ENCODE peak calls at places on chromosomes 11 and 22, in five cellular contexts. H is AG04450, I is brain microvascular endothelial cell, R is fibroblast of villous mesenchyme, U is fibroblast of lung. N is an unnamed sample.

GRCh38 chr22:32562916-32563315 is 88.3 kb downstream of the FBXO7 start:
- DNase-seq in H (no peak), I (no peak), R (no peak), U (peak), N (peak)

GRCh38 chr11:27938011-27938410 is 169.9 kb downstream of the KIF18A start:
- DNase-seq in H (no peak), I (peak), R (peak), U (peak), N (no peak)

GRCh38 chr11:26700536-26701235 is 21.2 kb downstream of the SLC5A12 start:
- DNase-seq in H (no peak), I (no peak), R (no peak), U (no peak), N (no peak)

GRCh38 chr11:86473991-86474833 is 99.5 kb downstream of the CCDC81 start:
- DNase-seq in H (no peak), I (no peak), R (no peak), U (peak), N (no peak)

GRCh38 chr11:107711861-107712260 is at the start of gene SLN:
- DNase-seq in H (no peak), I (no peak), R (no peak), U (no peak), N (no peak)

GRCh38 chr11:65400295-65401072 is 14.0 kb downstream of the FRMD8 start:
- DNase-seq in H (no peak), I (no peak), R (no peak), U (no peak), N (no peak)

GRCh38 chr11:23391031-23391430 is 530.8 kb upstream of the CCDC179 start:
- DNase-seq in H (no peak), I (no peak), R (no peak), U (no peak), N (no peak)

GRCh38 chr11:13448876-13449275 is 14.1 kb downstream of the BTBD10 start:
- DNase-seq in H (no peak), I (no peak), R (peak), U (peak), N (no peak)

GRCh38 chr11:70398834-70399680 is 728 bp downstream of the CTTN start:
- DNase-seq in H (no peak), I (no peak), R (no peak), U (no peak), N (no peak)

GRCh38 chr11:17752144-17752543 is 17.6 kb downstream of the KCNC1 start:
- DNase-seq in H (no peak), I (no peak), R (no peak), U (no peak), N (no peak)

GRCh38 chr22:26016916-26017315 is 152.3 kb upstream of the SEZ6L start:
- DNase-seq in H (no peak), I (no peak), R (no peak), U (no peak), N (no peak)

GRCh38 chr11:62464655-62465054 is 45.8 kb downstream of the SCGB1A1 start:
- DNase-seq in H (no peak), I (no peak), R (no peak), U (no peak), N (no peak)

GRCh38 chr11:119178166-119178680 is 7.1 kb upstream of the NHERF4 start:
- DNase-seq in H (no peak), I (no peak), R (no peak), U (no peak), N (no peak)

GRCh38 chr22:42803454-42803853 is 53.6 kb downstream of the ARFGAP3 start:
- DNase-seq in H (no peak), I (no peak), R (no peak), U (no peak), N (no peak)

GRCh38 chr11:35174666-35175065 is 35.7 kb downstream of the CD44 start:
- DNase-seq in H (peak), I (peak), R (peak), U (peak), N (no peak)

GRCh38 chr11:45848654-45849081 is 1.4 kb downstream of the CRY2 start:
- DNase-seq in H (no peak), I (no peak), R (no peak), U (no peak), N (no peak)
- H3K4me3 ChIP-seq in H (peak), I (no peak), R (peak), U (peak), N (no peak)

DNA sequence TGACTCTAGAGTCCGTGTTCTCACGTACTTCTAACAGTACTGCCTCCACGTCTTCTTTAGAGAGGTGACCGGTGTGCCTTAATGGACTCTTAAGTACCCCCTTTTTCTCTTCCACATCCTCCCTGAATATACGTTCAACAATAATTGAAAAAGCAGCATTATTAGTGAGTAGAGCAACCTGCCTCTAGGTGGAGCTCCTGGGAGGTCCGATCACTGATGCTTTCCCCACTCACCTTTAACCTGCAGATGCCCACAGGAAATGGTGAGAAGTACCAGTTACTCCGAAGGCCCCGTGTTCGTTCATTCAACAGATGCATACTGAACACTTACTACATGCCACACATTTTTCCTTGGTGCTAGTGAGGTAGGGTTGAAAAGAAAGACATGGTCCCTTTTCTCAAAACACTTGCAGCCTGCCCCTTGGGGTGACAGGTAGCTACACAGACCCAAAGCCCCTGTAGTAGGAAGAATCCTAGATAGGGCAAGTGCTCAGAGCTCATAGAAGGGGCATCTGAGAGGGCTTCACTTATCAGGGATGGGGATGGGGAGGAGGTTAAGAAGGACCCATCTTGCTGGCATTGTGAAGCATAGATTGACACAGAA is 72.7 kb downstream of the FEZ1 start:
- DNase-seq in H (no peak), I (no peak), R (no peak), U (no peak), N (no peak)
- TF ChIP-seq CTCF in H (peak), I (peak), R (peak), U (peak), N (peak)

DNA sequence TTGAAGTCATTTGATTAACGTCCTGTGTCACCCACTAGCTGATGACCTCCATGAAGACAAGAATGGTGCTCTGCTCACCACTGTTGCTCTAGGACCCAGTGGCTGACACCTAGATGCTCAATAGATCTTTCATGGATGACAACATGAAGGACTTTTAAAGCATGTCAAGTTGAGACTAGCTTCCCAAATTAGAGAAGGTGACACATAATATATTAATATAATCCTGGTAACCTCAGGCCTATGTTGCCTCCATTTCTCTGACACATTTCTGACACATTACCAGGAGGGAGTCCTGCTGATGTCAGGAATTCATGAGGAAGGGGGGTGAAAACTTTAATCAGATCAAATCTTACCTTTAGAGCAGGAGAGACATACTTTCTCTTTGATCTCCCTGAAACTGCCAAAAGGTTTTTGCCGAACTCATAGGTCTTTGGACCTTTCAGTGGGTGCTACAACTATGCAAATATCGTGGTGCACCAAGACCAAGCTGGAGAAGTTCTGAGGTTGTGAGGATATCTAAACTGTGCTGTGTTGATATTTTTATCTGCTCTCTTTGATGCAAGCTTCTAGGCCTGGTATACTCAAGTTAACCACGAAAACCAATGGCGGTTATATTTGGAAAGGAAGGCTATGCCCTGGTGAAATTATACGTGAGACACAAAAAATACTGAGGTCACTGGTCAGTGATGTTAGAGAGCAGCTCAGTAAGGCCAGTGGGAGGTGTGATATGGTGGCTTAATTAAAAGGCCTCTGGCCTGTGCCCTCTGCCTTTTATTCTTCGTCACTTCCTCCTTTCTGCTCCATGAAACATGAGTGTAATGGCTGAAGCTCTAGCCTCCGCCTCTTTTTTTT is 13.2 kb upstream of the AMPD3 start:
- DNase-seq in H (no peak), I (no peak), R (no peak), U (peak), N (no peak)
- H3K4me3 ChIP-seq in H (no peak), I (no peak), R (no peak), U (no peak), N (no peak)

GRCh38 chr11:78720281-78720989 is 145.8 kb upstream of the NARS2 start:
- DNase-seq in H (no peak), I (no peak), R (no peak), U (no peak), N (no peak)

GRCh38 chr11:78714539-78714938 is 139.9 kb upstream of the NARS2 start:
- DNase-seq in H (no peak), I (no peak), R (no peak), U (no peak), N (no peak)

GRCh38 chr11:78711732-78712131 is 137.1 kb upstream of the NARS2 start:
- DNase-seq in H (no peak), I (no peak), R (no peak), U (no peak), N (no peak)

GRCh38 chr11:78717031-78717430 is 142.4 kb upstream of the NARS2 start:
- DNase-seq in H (no peak), I (no peak), R (no peak), U (no peak), N (no peak)

GRCh38 chr11:78715639-78716311 is 141.1 kb upstream of the NARS2 start:
- DNase-seq in H (peak), I (peak), R (peak), U (peak), N (peak)
- TF ChIP-seq CTCF in H (peak), I (peak), R (peak), U (peak), N (peak)